ENCODE peak calls at places on chromosomes 3 and 15, in four cellular contexts. W is psoas muscle, E is IMR-90, K is fibroblast of lung. R is an unnamed sample.
A peak's percentile ranks its signal among the peaks of the same experiment; 100 is the strongest.

GRCh38 chr3:124834723-124835718 is 52.1 kb downstream of the ITGB5 start:
- DNase-seq in W (peak; percentile 80), E (peak; percentile 98), K (peak; percentile 91), R (no peak)

GRCh38 chr3:89256395-89256794 is 149.0 kb downstream of the EPHA3 start:
- DNase-seq in W (no peak), E (no peak), K (no peak), R (no peak)

GRCh38 chr15:67140078-67140833 is 74.9 kb downstream of the SMAD3 start:
- DNase-seq in W (no peak), E (no peak), K (no peak), R (no peak)

GRCh38 chr15:101504866-101505609 is 15.5 kb upstream of the PCSK6 start:
- DNase-seq in W (no peak), E (no peak), K (no peak), R (no peak)

GRCh38 chr3:173911446-173911845 is 513.9 kb downstream of the NLGN1 start:
- DNase-seq in W (no peak), E (no peak), K (no peak), R (no peak)

GRCh38 chr3:151838574-151839312 is 24.8 kb downstream of the AADAC start:
- DNase-seq in W (no peak), E (peak; percentile 88), K (peak; percentile 90), R (no peak)

GRCh38 chr3:31050296-31050695 is 155.8 kb upstream of the GADL1 start:
- DNase-seq in W (no peak), E (no peak), K (no peak), R (no peak)

GRCh38 chr3:194489736-194490612 is 3.2 kb upstream of the ATP13A3 start:
- DNase-seq in W (no peak), E (peak; percentile 62), K (peak; percentile 56), R (no peak)

GRCh38 chr3:101638262-101638745 is 38.6 kb downstream of the ZBTB11 start:
- DNase-seq in W (no peak), E (no peak), K (no peak), R (no peak)

GRCh38 chr15:47820780-47821319 is 103.5 kb downstream of the SEMA6D start:
- DNase-seq in W (no peak), E (peak; percentile 85), K (peak; percentile 92), R (no peak)

GRCh38 chr3:30835667-30836066 is 58.8 kb downstream of the GADL1 start:
- DNase-seq in W (no peak), E (no peak), K (no peak), R (no peak)

GRCh38 chr3:195031574-195032003 is 239.4 kb downstream of the XXYLT1 start:
- DNase-seq in W (no peak), E (no peak), K (no peak), R (no peak)

GRCh38 chr3:119937229-119937628 is 155.3 kb downstream of the NR1I2 start:
- DNase-seq in W (no peak), E (peak; percentile 10), K (no peak), R (no peak)

GRCh38 chr3:194379231-194379630 is 9.7 kb upstream of the LRRC15 start:
- DNase-seq in W (no peak), E (no peak), K (no peak), R (no peak)

GRCh38 chr3:72591522-72592421 is 256.5 kb downstream of the SHQ1 start:
- DNase-seq in W (no peak), E (peak; percentile 69), K (peak; percentile 89), R (peak; percentile 34)

GRCh38 chr3:50503504-50503903 is at the start of gene CACNA2D2:
- DNase-seq in W (peak; percentile 84), E (no peak), K (no peak), R (peak; percentile 21)

GRCh38 chr15:58057559-58057958 is 8.0 kb downstream of the ALDH1A2 start:
- DNase-seq in W (no peak), E (no peak), K (no peak), R (no peak)

GRCh38 chr3:192887701-192888100 is 30.0 kb downstream of the MB21D2 start:
- DNase-seq in W (no peak), E (no peak), K (no peak), R (no peak)
- H3K27ac ChIP-seq in W (no peak overlapping the region), E (peak overlapping the region; percentile 28), K (peak overlapping the region; percentile 6), R (no peak overlapping the region)

DNA sequence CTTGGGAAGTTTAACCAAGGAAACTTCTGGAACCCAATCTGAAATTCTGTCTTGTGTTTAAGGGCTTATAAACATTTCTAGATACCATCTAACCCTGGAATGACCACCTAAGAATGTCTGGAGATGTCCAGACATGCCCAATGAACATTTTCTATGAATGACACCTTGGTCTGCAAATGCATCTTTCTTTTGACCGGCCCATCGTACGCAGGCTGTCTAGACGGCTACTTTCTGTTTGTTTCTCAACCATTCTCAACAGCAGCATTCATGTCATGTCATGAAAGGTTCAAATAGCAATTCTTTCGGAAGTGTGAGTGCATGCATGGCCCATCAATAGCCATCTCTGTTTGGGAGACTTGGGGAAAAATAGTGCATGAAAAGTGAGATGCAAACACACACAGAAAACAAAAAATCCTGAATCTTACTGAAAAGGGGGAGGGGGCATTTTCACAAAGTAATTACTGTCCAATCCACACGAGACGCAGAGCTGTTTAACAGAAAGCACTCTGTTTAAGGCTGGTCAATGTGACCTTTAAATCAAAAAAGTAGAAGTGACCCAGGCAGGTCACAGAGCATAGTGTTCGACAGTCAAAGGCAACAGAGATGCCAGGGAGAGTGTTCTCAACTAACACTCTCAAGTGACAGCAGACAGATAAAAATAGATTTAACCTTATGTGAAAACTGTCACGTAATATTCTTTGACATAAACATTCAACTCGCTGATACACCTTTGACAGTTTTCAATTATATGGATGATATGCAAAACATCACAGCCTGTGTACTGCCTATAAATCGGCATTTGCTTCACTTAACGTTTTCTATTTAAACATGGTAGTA is 15.7 kb downstream of the PDZRN3 start:
- DNase-seq in W (no peak), E (no peak), K (no peak), R (no peak)
- H3K27ac ChIP-seq in W (peak overlapping the region; percentile 91), E (no peak overlapping the region), K (no peak overlapping the region), R (no peak overlapping the region)

GRCh38 chr15:37015025-37015424 is 85.3 kb downstream of the MEIS2 start:
- DNase-seq in W (no peak), E (no peak), K (no peak), R (no peak)
- H3K27ac ChIP-seq in W (no peak overlapping the region), E (no peak overlapping the region), K (no peak overlapping the region), R (no peak overlapping the region)

DNA sequence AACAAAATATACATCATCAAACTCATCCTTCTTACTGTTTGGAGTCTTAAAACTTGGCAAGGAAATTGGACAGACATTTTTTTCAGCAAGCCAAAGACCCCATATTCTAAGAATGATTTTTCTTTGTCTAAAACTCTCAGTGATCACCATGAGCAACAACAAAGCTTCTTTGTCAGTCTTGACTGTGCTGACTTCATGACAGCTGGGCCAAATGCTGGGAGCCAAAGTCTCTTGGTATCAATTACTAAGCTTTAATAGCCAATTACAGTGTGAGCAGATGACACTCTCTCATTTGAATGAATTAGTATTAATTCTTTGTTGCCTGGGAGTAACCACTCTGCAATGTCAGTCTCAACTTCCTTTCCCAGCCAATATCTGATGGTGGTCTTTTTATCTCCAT is 48.1 kb upstream of the GK5 start:
- DNase-seq in W (no peak), E (no peak), K (no peak), R (no peak)
- H3K27ac ChIP-seq in W (no peak overlapping the region), E (peak overlapping the region; percentile 57), K (no peak overlapping the region), R (peak overlapping the region; percentile 68)

R was measured in substantia nigra.